ENCODE peak calls at places on chromosome 15, in ten cellular contexts. D, W, X, H, A, S, B, K, L and R are unnamed samples.

GRCh38 chr15:66362776-66363175 is 6.3 kb upstream of the TIPIN start:
- DNase-seq in D (no peak), W (no peak), X (no peak), H (no peak), A (no peak), S (no peak), B (no peak), K (no peak), L (no peak), R (no peak)

GRCh38 chr15:93150910-93151309 is 61.9 kb upstream of the RGMA start:
- DNase-seq in D (no peak), W (no peak), X (no peak), H (no peak), A (no peak), S (no peak), B (no peak), K (peak), L (no peak), R (no peak)

GRCh38 chr15:40930430-40931299 is 1.5 kb downstream of the DLL4 start:
- DNase-seq in D (no peak), W (peak), X (no peak), H (peak), A (peak), S (no peak), B (no peak), K (peak), L (no peak), R (no peak)

GRCh38 chr15:30042556-30042955 is 40.2 kb upstream of the GOLGA8J start:
- DNase-seq in D (no peak), W (no peak), X (no peak), H (no peak), A (no peak), S (no peak), B (no peak), K (no peak), L (no peak), R (no peak)

GRCh38 chr15:51349156-51349844 is 7.8 kb downstream of the GLDN start:
- DNase-seq in D (no peak), W (no peak), X (no peak), H (no peak), A (no peak), S (no peak), B (no peak), K (no peak), L (no peak), R (no peak)

GRCh38 chr15:36334059-36334458 is 245.4 kb upstream of the CDIN1 start:
- DNase-seq in D (no peak), W (no peak), X (peak), H (no peak), A (no peak), S (peak), B (no peak), K (no peak), L (no peak), R (peak)

GRCh38 chr15:63369296-63369695 is 12.3 kb downstream of the CA12 start:
- DNase-seq in D (no peak), W (no peak), X (no peak), H (no peak), A (no peak), S (no peak), B (no peak), K (no peak), L (no peak), R (no peak)

GRCh38 chr15:82045179-82045891 is 483 bp downstream of the MEX3B start:
- DNase-seq in D (no peak), W (peak), X (peak), H (peak), A (peak), S (no peak), B (peak), K (peak), L (peak), R (peak)

GRCh38 chr15:77702211-77702957 is 69.7 kb upstream of the LINGO1 start:
- DNase-seq in D (no peak), W (no peak), X (peak), H (peak), A (peak), S (no peak), B (no peak), K (peak), L (no peak), R (no peak)

GRCh38 chr15:66922608-66923007 is 142.8 kb upstream of the SMAD3 start:
- DNase-seq in D (no peak), W (no peak), X (no peak), H (no peak), A (no peak), S (no peak), B (no peak), K (no peak), L (no peak), R (no peak)

GRCh38 chr15:63857459-63857856 is 23.7 kb upstream of the HERC1 start:
- DNase-seq in D (peak), W (no peak), X (no peak), H (no peak), A (no peak), S (no peak), B (no peak), K (no peak), L (no peak), R (no peak)

GRCh38 chr15:75532413-75533250 is 46.5 kb downstream of the PTPN9 start:
- DNase-seq in D (no peak), W (peak), X (peak), H (no peak), A (peak), S (no peak), B (no peak), K (peak), L (peak), R (peak)